ENCODE peak calls at places on chromosome 12, in seven cellular contexts. One of them, this sample, is unnamed.

GRCh38 chr12:116919247-116919671 is 8.5 kb downstream of the FBXW8 start:
- DNase-seq in stimulated activated CD4-positive, alpha-beta T cell treated with anti-CD3 and anti-CD28 coated beads, Interleukin-2, amount 100 ng/mL, for 24 hours: no peak
- DNase-seq in SK-MEL-5: no peak
- DNase-seq in fibroblast of the conjunctiva: no peak
- DNase-seq in activated naive CD4-positive, alpha-beta T cell: no peak
- DNase-seq in dermis blood vessel endothelial cell: peak
- DNase-seq in hippocampal formation: no peak
- DNase-seq in this sample: no peak

GRCh38 chr12:22101749-22102243 is 55.8 kb downstream of the CMAS start:
- DNase-seq in stimulated activated CD4-positive, alpha-beta T cell treated with anti-CD3 and anti-CD28 coated beads, Interleukin-2, amount 100 ng/mL, for 24 hours: peak
- DNase-seq in SK-MEL-5: peak
- DNase-seq in fibroblast of the conjunctiva: peak
- DNase-seq in activated naive CD4-positive, alpha-beta T cell: no peak
- DNase-seq in dermis blood vessel endothelial cell: peak
- DNase-seq in hippocampal formation: peak
- DNase-seq in this sample: peak

GRCh38 chr12:113161415-113162016 is 12.0 kb downstream of the CFAP73 start:
- DNase-seq in stimulated activated CD4-positive, alpha-beta T cell treated with anti-CD3 and anti-CD28 coated beads, Interleukin-2, amount 100 ng/mL, for 24 hours: peak
- DNase-seq in SK-MEL-5: peak
- DNase-seq in fibroblast of the conjunctiva: no peak
- DNase-seq in activated naive CD4-positive, alpha-beta T cell: no peak
- DNase-seq in dermis blood vessel endothelial cell: no peak
- DNase-seq in hippocampal formation: peak
- DNase-seq in this sample: no peak

GRCh38 chr12:84712747-84713146 is 199.9 kb downstream of the SLC6A15 start:
- DNase-seq in stimulated activated CD4-positive, alpha-beta T cell treated with anti-CD3 and anti-CD28 coated beads, Interleukin-2, amount 100 ng/mL, for 24 hours: no peak
- DNase-seq in SK-MEL-5: no peak
- DNase-seq in fibroblast of the conjunctiva: no peak
- DNase-seq in activated naive CD4-positive, alpha-beta T cell: no peak
- DNase-seq in dermis blood vessel endothelial cell: no peak
- DNase-seq in hippocampal formation: no peak
- DNase-seq in this sample: no peak

GRCh38 chr12:32270818-32271710 is 128.3 kb upstream of the FGD4 start:
- DNase-seq in stimulated activated CD4-positive, alpha-beta T cell treated with anti-CD3 and anti-CD28 coated beads, Interleukin-2, amount 100 ng/mL, for 24 hours: no peak
- DNase-seq in SK-MEL-5: peak
- DNase-seq in fibroblast of the conjunctiva: no peak
- DNase-seq in activated naive CD4-positive, alpha-beta T cell: no peak
- DNase-seq in dermis blood vessel endothelial cell: peak
- DNase-seq in hippocampal formation: peak
- DNase-seq in this sample: no peak

GRCh38 chr12:128920468-128920867 is 67.2 kb downstream of the GLT1D1 start:
- DNase-seq in stimulated activated CD4-positive, alpha-beta T cell treated with anti-CD3 and anti-CD28 coated beads, Interleukin-2, amount 100 ng/mL, for 24 hours: no peak
- DNase-seq in SK-MEL-5: no peak
- DNase-seq in fibroblast of the conjunctiva: peak
- DNase-seq in activated naive CD4-positive, alpha-beta T cell: no peak
- DNase-seq in dermis blood vessel endothelial cell: no peak
- DNase-seq in hippocampal formation: peak
- DNase-seq in this sample: no peak

GRCh38 chr12:110254971-110255540 is 26.0 kb upstream of the ATP2A2 start:
- DNase-seq in stimulated activated CD4-positive, alpha-beta T cell treated with anti-CD3 and anti-CD28 coated beads, Interleukin-2, amount 100 ng/mL, for 24 hours: no peak
- DNase-seq in SK-MEL-5: no peak
- DNase-seq in fibroblast of the conjunctiva: no peak
- DNase-seq in activated naive CD4-positive, alpha-beta T cell: no peak
- DNase-seq in dermis blood vessel endothelial cell: no peak
- DNase-seq in hippocampal formation: no peak
- DNase-seq in this sample: no peak

GRCh38 chr12:120117961-120118709 is 1.6 kb upstream of the RAB35 start:
- DNase-seq in stimulated activated CD4-positive, alpha-beta T cell treated with anti-CD3 and anti-CD28 coated beads, Interleukin-2, amount 100 ng/mL, for 24 hours: no peak
- DNase-seq in SK-MEL-5: no peak
- DNase-seq in fibroblast of the conjunctiva: no peak
- DNase-seq in activated naive CD4-positive, alpha-beta T cell: no peak
- DNase-seq in dermis blood vessel endothelial cell: peak
- DNase-seq in hippocampal formation: no peak
- DNase-seq in this sample: no peak

GRCh38 chr12:26746315-26746714 is 86.7 kb downstream of the ITPR2 start:
- DNase-seq in stimulated activated CD4-positive, alpha-beta T cell treated with anti-CD3 and anti-CD28 coated beads, Interleukin-2, amount 100 ng/mL, for 24 hours: no peak
- DNase-seq in SK-MEL-5: no peak
- DNase-seq in fibroblast of the conjunctiva: no peak
- DNase-seq in activated naive CD4-positive, alpha-beta T cell: no peak
- DNase-seq in dermis blood vessel endothelial cell: peak
- DNase-seq in hippocampal formation: no peak
- DNase-seq in this sample: no peak

This sample was measured in GOT3.